ENCODE peak calls at places on chromosomes 16 and 17, in eight cellular contexts. T is tibial nerve, K is stomach, I is upper lobe of left lung, B is H1, P is K562, S is GM12878, V is ovary. M is an unnamed sample.

GRCh38 chr17:73786286-73786743 is 142.1 kb upstream of the SDK2 start:
- DNase-seq in T (no peak), K (peak; percentile 63), I (no peak), B (no peak), P (no peak), S (no peak), V (no peak), M (peak; percentile 79)

GRCh38 chr16:11076259-11077018 is 132.1 kb downstream of the CLEC16A start:
- DNase-seq in T (no peak), K (no peak), I (no peak), B (no peak), P (no peak), S (peak; percentile 79), V (no peak), M (no peak)

GRCh38 chr16:52773026-52773425 is 226.1 kb upstream of the TOX3 start:
- DNase-seq in T (no peak), K (no peak), I (no peak), B (no peak), P (no peak), S (no peak), V (no peak), M (no peak)

GRCh38 chr17:71963341-71963740 is 157.5 kb upstream of the SOX9 start:
- DNase-seq in T (no peak), K (no peak), I (no peak), B (no peak), P (no peak), S (no peak), V (no peak), M (no peak)

GRCh38 chr16:28181557-28181914 is 30.2 kb downstream of the XPO6 start:
- DNase-seq in T (no peak), K (peak; percentile 35), I (no peak), B (no peak), P (no peak), S (no peak), V (no peak), M (no peak)

GRCh38 chr16:23587726-23588125 is 8.4 kb downstream of the NDUFAB1 start:
- DNase-seq in T (no peak), K (no peak), I (no peak), B (no peak), P (no peak), S (no peak), V (no peak), M (no peak)

GRCh38 chr16:84062734-84063640 is 20.4 kb upstream of the SLC38A8 start:
- DNase-seq in T (peak; percentile 57), K (peak; percentile 76), I (peak; percentile 87), B (peak; percentile 75), P (peak; percentile 90), S (no peak), V (peak; percentile 81), M (peak; percentile 70)

GRCh38 chr17:48576479-48577309 is 1.5 kb downstream of the HOXB4 start:
- DNase-seq in T (no peak), K (no peak), I (peak; percentile 81), B (no peak), P (peak; percentile 73), S (no peak), V (no peak), M (no peak)

GRCh38 chr16:56872863-56873391 is 7.9 kb downstream of the SLC12A3 start:
- DNase-seq in T (no peak), K (no peak), I (no peak), B (no peak), P (no peak), S (no peak), V (no peak), M (no peak)

GRCh38 chr16:87131061-87131995 is 185.9 kb downstream of the C16orf95 start:
- DNase-seq in T (no peak), K (no peak), I (no peak), B (no peak), P (no peak), S (no peak), V (no peak), M (no peak)

GRCh38 chr16:263182-263774 is 12.5 kb downstream of the RGS11 start:
- DNase-seq in T (no peak), K (no peak), I (peak; percentile 79), B (no peak), P (no peak), S (no peak), V (no peak), M (no peak)

GRCh38 chr17:75410141-75410540 is 4.7 kb upstream of the GRB2 start:
- DNase-seq in T (no peak), K (no peak), I (no peak), B (no peak), P (no peak), S (no peak), V (no peak), M (no peak)

GRCh38 chr16:64470916-64471315 is 650.9 kb downstream of the CDH11 start:
- DNase-seq in T (no peak), K (no peak), I (no peak), B (no peak), P (no peak), S (no peak), V (no peak), M (no peak)

DNA sequence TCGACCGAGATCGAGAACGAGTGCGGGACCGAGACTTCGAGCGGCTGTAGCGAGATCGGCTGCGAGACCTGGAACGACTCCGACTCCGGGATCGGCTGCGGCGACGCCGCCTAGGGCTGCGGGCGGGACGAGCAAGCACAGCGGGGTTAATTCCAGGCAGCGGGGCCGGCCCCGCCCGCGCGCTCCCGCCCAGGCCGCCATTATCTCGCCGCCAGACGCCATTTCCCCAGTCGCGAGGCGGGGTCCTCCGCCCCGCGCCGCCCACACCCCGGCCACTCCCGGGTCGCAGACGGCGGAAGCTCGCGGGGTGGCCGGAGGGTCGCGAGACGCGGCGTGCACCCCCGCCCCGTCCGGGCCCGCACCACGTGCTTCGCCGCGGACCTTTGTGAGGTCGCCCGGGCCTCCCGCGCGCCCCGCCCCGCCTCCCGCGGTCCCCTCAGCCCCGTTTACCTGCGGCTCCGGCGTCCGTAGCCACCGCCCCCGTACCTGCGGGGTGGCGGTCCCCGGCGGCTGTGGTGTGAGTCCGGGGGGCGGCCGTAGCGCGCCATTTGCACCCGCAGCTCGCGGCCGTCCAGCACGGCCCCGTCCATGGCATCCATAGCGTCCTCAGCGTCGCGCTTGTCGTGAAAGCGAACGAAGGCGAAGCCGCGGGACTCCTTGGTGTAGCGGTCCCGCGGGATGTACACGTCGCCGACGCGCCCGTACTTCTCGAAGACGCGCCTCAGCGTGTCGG is 616 bp downstream of the SRSF2 start:
- DNase-seq in T (peak; percentile 53), K (peak; percentile 81), I (peak; percentile 96), B (no peak), P (peak; percentile 75), S (no peak), V (peak; percentile 87), M (peak; percentile 82)
- H3K36me3 ChIP-seq in T (peaks cover 13% of the 10 kb centered on the region), K (peaks cover 48% of the 10 kb centered on the region), I (peaks cover 32% of the 10 kb centered on the region), B (peaks cover 43% of the 10 kb centered on the region), P (peaks cover 56% of the 10 kb centered on the region), S (peaks cover 8% of the 10 kb centered on the region), V (no peaks in the 10 kb centered on the region), M (no peaks in the 10 kb centered on the region)

DNA sequence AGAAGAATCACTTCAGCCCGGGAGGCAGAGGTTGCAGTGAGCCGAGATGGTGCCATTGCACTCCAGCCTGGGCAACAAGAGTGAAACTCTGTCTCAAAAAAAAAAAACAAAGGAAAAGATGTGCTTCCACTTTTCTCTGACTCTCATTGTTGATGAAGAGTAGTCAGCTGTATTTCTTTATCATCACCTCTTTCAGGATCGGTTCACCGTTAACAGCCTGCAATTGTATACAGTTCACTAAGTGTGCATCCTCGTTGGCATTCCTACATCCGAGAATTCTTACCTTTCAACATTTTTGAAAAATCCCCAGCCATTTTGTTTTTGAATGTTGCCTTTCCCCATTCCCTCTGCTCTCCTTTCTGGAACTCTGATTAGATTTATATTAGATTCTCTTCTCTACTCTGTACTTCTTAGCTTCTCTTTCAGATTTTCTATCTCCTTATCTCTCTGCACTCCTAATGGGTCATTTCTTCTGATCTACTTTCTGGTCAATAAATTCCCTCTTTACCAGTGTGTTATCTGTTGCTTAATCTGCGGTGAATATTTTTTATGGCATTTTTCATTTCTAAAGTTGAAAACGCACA is 26.9 kb upstream of the ZC3H18 start:
- DNase-seq in T (no peak), K (no peak), I (no peak), B (no peak), P (no peak), S (no peak), V (no peak), M (no peak)
- TF ChIP-seq EP300 in T (no peak), K (no peak), I (no peak), B (no peak), P (no peak), S (no peak), V (no peak), M (no peak)

GRCh38 chr16:16137110-16137509 is 86.2 kb downstream of the ABCC6 start:
- DNase-seq in T (no peak), K (no peak), I (no peak), B (no peak), P (no peak), S (no peak), V (no peak), M (no peak)

GRCh38 chr16:16133943-16134604 is 89.2 kb downstream of the ABCC6 start:
- DNase-seq in T (no peak), K (no peak), I (peak; percentile 58), B (no peak), P (no peak), S (no peak), V (no peak), M (no peak)

GRCh38 chr16:16139061-16139460 is 84.2 kb downstream of the ABCC6 start:
- DNase-seq in T (no peak), K (no peak), I (no peak), B (no peak), P (no peak), S (no peak), V (no peak), M (no peak)

GRCh38 chr16:16138034-16138635 is 85.2 kb downstream of the ABCC6 start:
- DNase-seq in T (no peak), K (no peak), I (peak; percentile 44), B (no peak), P (no peak), S (no peak), V (no peak), M (no peak)

GRCh38 chr16:16136588-16136987 is 86.7 kb downstream of the ABCC6 start:
- DNase-seq in T (no peak), K (no peak), I (no peak), B (no peak), P (no peak), S (no peak), V (no peak), M (no peak)
- H3K36me3 ChIP-seq in T (peaks cover 27% of the 10 kb centered on the region), K (peaks cover 100% of the 10 kb centered on the region), I (peaks cover 96% of the 10 kb centered on the region), B (peaks cover 83% of the 10 kb centered on the region), P (peaks cover 84% of the 10 kb centered on the region), S (peaks cover 28% of the 10 kb centered on the region), V (no peaks in the 10 kb centered on the region), M (no peaks in the 10 kb centered on the region)

GRCh38 chr17:12618557-12618956 is 47.1 kb upstream of the MYOCD start:
- DNase-seq in T (no peak), K (no peak), I (no peak), B (no peak), P (no peak), S (no peak), V (no peak), M (no peak)

GRCh38 chr17:12623220-12623848 is 42.4 kb upstream of the MYOCD start:
- DNase-seq in T (no peak), K (no peak), I (no peak), B (no peak), P (no peak), S (no peak), V (peak; percentile 42), M (no peak)

GRCh38 chr17:12619444-12620199 is 46.1 kb upstream of the MYOCD start:
- DNase-seq in T (no peak), K (no peak), I (no peak), B (no peak), P (no peak), S (no peak), V (peak; percentile 67), M (no peak)

GRCh38 chr17:12622726-12623125 is 43.0 kb upstream of the MYOCD start:
- DNase-seq in T (no peak), K (no peak), I (no peak), B (no peak), P (no peak), S (no peak), V (peak; percentile 71), M (no peak)

GRCh38 chr17:12620200-12620720 is 45.4 kb upstream of the MYOCD start:
- DNase-seq in T (no peak), K (no peak), I (no peak), B (no peak), P (no peak), S (no peak), V (no peak), M (no peak)
- TF ChIP-seq EP300 in T (no peak), K (no peak), I (no peak), B (no peak), P (no peak), S (no peak), V (no peak), M (no peak)

M was measured in transverse colon.